ENCODE peak calls at places on chromosomes 16 and 17, in seven cellular contexts. Z is heart left ventricle, H is kidney epithelial cell, D is left ventricle myocardium inferior, G is RWPE1, X is glutamatergic neuron, A is omental fat pad. S is an unnamed sample.

GRCh38 chr17:30174556-30174955 is 57.9 kb downstream of the NSRP1 start:
- DNase-seq in D (no peak), A (no peak), G (no peak), Z (no peak), H (no peak), X (no peak), S (no peak)

GRCh38 chr17:17493249-17493985 is 2.8 kb downstream of the RASD1 start:
- DNase-seq in D (peak), H (no peak), Z (peak), A (no peak), X (no peak), G (no peak), S (no peak)

GRCh38 chr17:57121308-57122042 is 36.4 kb downstream of the AKAP1 start:
- DNase-seq in H (no peak), A (no peak), X (peak), G (peak), D (no peak), Z (no peak), S (no peak)

GRCh38 chr17:80968602-80969029 is 23.0 kb upstream of the CHMP6 start:
- DNase-seq in G (no peak), A (no peak), Z (no peak), X (peak), H (no peak), D (no peak), S (no peak)

GRCh38 chr17:29048440-29049360 is 5.8 kb downstream of the PIPOX start:
- DNase-seq in X (peak), A (no peak), Z (no peak), D (no peak), G (no peak), H (no peak), S (no peak)

GRCh38 chr16:89023151-89023551 is 46.1 kb upstream of the CBFA2T3 start:
- DNase-seq in X (no peak), A (no peak), H (no peak), G (no peak), Z (peak), D (peak), S (no peak)

GRCh38 chr16:65600629-65601028 is 478.8 kb upstream of the CDH11 start:
- DNase-seq in H (no peak), Z (no peak), D (no peak), G (no peak), A (no peak), X (no peak), S (no peak)

GRCh38 chr16:85564277-85565051 is 48.7 kb upstream of the GSE1 start:
- DNase-seq in Z (no peak), A (no peak), D (no peak), G (no peak), H (no peak), X (no peak), S (no peak)

GRCh38 chr17:77188084-77189066 is 47.6 kb downstream of the SEC14L1 start:
- DNase-seq in A (no peak), G (no peak), H (no peak), D (no peak), Z (no peak), X (no peak), S (no peak)

GRCh38 chr17:68297168-68297567 is 5.9 kb downstream of the ARSG start:
- DNase-seq in X (no peak), A (no peak), H (no peak), Z (no peak), G (no peak), D (no peak), S (no peak)

GRCh38 chr17:5701371-5701770 is 117.1 kb upstream of the NLRP1 start:
- DNase-seq in X (no peak), H (no peak), Z (no peak), G (no peak), D (no peak), A (no peak), S (no peak)

GRCh38 chr16:73054732-73055481 is 7.0 kb upstream of the ZFHX3 start:
- DNase-seq in G (no peak), H (no peak), D (no peak), A (no peak), Z (no peak), X (no peak), S (no peak)

GRCh38 chr17:41907185-41907556 is 11.6 kb downstream of the ACLY start:
- DNase-seq in H (no peak), A (no peak), X (no peak), D (no peak), G (no peak), Z (no peak), S (no peak)

GRCh38 chr16:65044861-65045260 is 77.0 kb downstream of the CDH11 start:
- DNase-seq in X (no peak), Z (no peak), G (no peak), D (no peak), A (no peak), H (peak), S (no peak)

GRCh38 chr17:45370949-45371413 is 54.2 kb upstream of the MAP3K14 start:
- DNase-seq in A (no peak), H (no peak), Z (no peak), G (no peak), X (no peak), D (no peak), S (no peak)

GRCh38 chr16:15765880-15766279 is 90.9 kb downstream of the MYH11 start:
- DNase-seq in A (no peak), X (no peak), H (no peak), Z (no peak), G (peak), D (no peak), S (peak)

GRCh38 chr16:56965149-56965938 is 3.6 kb downstream of the CETP start:
- DNase-seq in G (no peak), Z (no peak), A (no peak), X (no peak), H (no peak), D (no peak), S (no peak)

GRCh38 chr17:80955078-80955477 is 36.6 kb upstream of the CHMP6 start:
- DNase-seq in D (no peak), X (peak), G (no peak), Z (peak), A (no peak), H (no peak), S (no peak)

GRCh38 chr17:74521701-74522201 is 9.5 kb downstream of the CD300LB start:
- DNase-seq in H (no peak), Z (no peak), X (no peak), D (no peak), G (no peak), A (no peak), S (no peak)

GRCh38 chr17:64212122-64212521 is 50.9 kb downstream of the TEX2 start:
- DNase-seq in X (no peak), A (no peak), Z (no peak), H (no peak), G (no peak), D (no peak), S (no peak)

GRCh38 chr16:1042776-1043349 is 29.7 kb upstream of the SSTR5 start:
- DNase-seq in D (no peak), H (no peak), Z (no peak), X (no peak), A (no peak), G (no peak), S (no peak)

GRCh38 chr16:85370881-85371651 is 242.1 kb upstream of the GSE1 start:
- DNase-seq in Z (no peak), A (no peak), X (no peak), H (no peak), D (no peak), G (peak), S (no peak)

GRCh38 chr16:31183432-31184428 is 3.8 kb downstream of the FUS start:
- DNase-seq in G (no peak), X (no peak), H (no peak), A (no peak), D (no peak), Z (no peak), S (no peak)

GRCh38 chr17:14525551-14526455 is 224.9 kb downstream of the HS3ST3B1 start:
- DNase-seq in G (no peak), D (no peak), X (no peak), A (no peak), Z (no peak), H (no peak), S (no peak)

GRCh38 chr17:36942631-36943125 is 5.4 kb downstream of the LHX1 start:
- DNase-seq in G (no peak), H (no peak), A (no peak), X (peak), D (no peak), Z (no peak), S (no peak)

GRCh38 chr17:61143026-61143425 is 256.6 kb upstream of the TBX2 start:
- DNase-seq in X (no peak), G (no peak), D (no peak), A (no peak), H (no peak), Z (no peak), S (no peak)

DNA sequence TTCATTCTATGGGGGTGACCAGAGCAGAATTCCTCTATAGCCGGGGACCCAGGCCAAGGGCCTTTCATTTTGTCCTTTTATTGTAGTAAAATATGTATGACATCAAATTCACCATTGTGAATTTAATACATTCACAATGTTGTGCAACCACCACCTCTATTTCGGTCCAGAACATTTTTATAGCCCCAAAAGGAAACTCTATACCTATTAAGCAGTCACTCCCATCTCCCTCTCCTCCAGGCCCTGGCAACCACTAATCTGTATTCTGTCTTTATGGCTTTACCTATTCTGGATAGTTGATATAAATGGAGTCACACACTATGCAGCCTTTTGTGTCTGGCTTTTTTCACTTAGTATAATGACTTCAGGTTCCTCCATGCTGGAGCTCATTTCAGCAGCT is 9.7 kb upstream of the TNS4 start:
- DNase-seq in Z (no peak), G (no peak), X (no peak), A (no peak), H (no peak), D (no peak), S (no peak)
- TF ChIP-seq CTCF in Z (no peak), G (no peak), X (no peak), A (no peak), H (no peak), D (no peak), S (no peak)

GRCh38 chr16:71557954-71558582 is 18.8 kb downstream of the TAT start:
- DNase-seq in X (no peak), G (no peak), A (no peak), H (no peak), Z (no peak), D (no peak), S (no peak)

GRCh38 chr16:71557299-71557698 is 19.6 kb downstream of the TAT start:
- DNase-seq in Z (no peak), G (no peak), A (no peak), X (no peak), H (no peak), D (no peak), S (no peak)

GRCh38 chr16:71547168-71547567 is 20.9 kb downstream of the CHST4 start:
- DNase-seq in A (no peak), G (no peak), D (no peak), Z (no peak), X (no peak), H (no peak), S (no peak)

GRCh38 chr16:71555230-71555891 is 21.5 kb downstream of the TAT start:
- DNase-seq in Z (no peak), X (no peak), G (no peak), D (no peak), H (no peak), A (no peak), S (no peak)

GRCh38 chr16:71552698-71553503 is 24.0 kb downstream of the TAT start:
- DNase-seq in A (no peak), X (no peak), D (no peak), Z (no peak), G (no peak), H (no peak), S (no peak)
- TF ChIP-seq CTCF in A (no peak), X (no peak), D (no peak), Z (no peak), G (no peak), H (no peak), S (no peak)

DNA sequence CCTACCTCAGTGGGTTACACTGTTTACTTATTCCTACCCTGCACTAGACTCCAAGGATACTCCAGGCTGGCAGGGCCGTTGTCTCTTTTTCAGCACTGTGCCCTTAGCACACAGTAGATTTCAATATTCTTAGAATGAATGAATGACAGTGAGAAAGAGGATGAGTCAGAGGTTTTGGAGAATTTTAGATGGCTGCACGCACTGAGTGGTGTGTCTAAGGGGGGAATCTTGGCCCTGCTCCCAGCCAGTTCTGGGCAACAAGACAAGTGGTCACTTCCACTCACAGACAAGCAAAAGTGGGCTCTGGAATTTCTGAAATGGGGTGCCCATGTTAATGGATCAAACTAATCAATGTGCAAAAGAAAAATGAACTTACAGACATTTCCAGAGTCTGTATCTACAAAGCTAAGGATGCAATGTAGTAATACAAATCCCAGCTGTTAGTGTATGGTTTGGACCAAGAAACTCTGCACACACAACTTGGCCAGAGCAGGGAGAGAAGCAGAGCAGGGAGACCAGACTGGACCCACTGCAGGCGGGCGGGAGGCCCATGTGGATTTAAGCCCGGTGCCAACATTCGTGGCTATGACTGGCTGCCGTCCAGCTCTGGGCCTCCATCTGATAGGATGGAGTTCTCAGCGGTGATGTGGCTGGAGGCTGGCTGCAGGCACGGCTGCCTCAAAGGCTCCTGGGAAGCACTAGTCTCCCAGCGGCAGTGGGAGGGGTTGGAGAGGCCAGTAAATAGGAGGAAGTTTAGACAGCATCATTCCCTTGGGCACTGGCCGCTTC is 95.6 kb upstream of the CDYL2 start:
- DNase-seq in G (no peak), Z (peak), A (no peak), D (peak), X (no peak), H (no peak), S (no peak)
- TF ChIP-seq CTCF in G (no peak), Z (no peak), A (no peak), D (no peak), X (no peak), H (no peak), S (no peak)

GRCh38 chr17:3802461-3803307 is 1.7 kb upstream of the ITGAE start:
- DNase-seq in X (no peak), H (peak), A (no peak), D (no peak), Z (no peak), G (no peak), S (no peak)

GRCh38 chr17:3801792-3802191 is 804 bp upstream of the ITGAE start:
- DNase-seq in A (no peak), X (no peak), D (no peak), G (no peak), H (no peak), Z (no peak), S (no peak)

GRCh38 chr17:3800362-3801042 is 486 bp downstream of the ITGAE start:
- DNase-seq in D (no peak), Z (no peak), G (no peak), A (no peak), X (no peak), H (no peak), S (no peak)

GRCh38 chr17:3799181-3799627 is 1.8 kb downstream of the ITGAE start:
- DNase-seq in X (no peak), D (no peak), H (no peak), A (no peak), G (no peak), Z (no peak), S (no peak)

GRCh38 chr17:3801043-3801746 is at the start of gene ITGAE:
- DNase-seq in X (no peak), G (no peak), D (no peak), A (no peak), H (no peak), Z (no peak), S (no peak)
- TF ChIP-seq CTCF in X (no peak), G (no peak), D (no peak), A (no peak), H (no peak), Z (no peak), S (no peak)

DNA sequence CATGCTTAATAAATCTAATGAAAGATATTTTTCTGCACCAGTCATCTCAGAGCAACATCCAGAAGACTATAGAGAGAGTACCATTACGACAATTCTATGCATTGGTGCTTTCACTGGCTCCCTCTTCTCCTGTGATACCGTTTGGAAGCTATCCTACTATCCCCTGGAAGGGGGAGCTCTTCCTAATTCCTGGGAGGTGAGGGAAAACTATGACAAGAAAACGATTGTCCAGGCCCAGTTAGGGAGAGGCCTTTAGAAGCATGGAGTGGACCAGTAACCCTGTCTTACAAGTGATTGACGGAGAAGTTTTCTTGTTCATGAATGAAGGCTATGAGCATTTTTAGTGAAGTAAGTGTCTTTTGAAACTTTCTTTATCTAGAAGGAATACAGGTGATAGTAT is 150.2 kb downstream of the TANC2 start:
- DNase-seq in D (no peak), H (no peak), A (no peak), X (no peak), Z (no peak), G (no peak), S (no peak)
- TF ChIP-seq CTCF in D (no peak), H (peak), A (no peak), X (no peak), Z (no peak), G (no peak), S (peak)

GRCh38 chr17:54749157-54749556 is 151.5 kb upstream of the TOM1L1 start:
- DNase-seq in H (no peak), D (no peak), Z (no peak), G (no peak), X (no peak), A (no peak), S (no peak)

DNA sequence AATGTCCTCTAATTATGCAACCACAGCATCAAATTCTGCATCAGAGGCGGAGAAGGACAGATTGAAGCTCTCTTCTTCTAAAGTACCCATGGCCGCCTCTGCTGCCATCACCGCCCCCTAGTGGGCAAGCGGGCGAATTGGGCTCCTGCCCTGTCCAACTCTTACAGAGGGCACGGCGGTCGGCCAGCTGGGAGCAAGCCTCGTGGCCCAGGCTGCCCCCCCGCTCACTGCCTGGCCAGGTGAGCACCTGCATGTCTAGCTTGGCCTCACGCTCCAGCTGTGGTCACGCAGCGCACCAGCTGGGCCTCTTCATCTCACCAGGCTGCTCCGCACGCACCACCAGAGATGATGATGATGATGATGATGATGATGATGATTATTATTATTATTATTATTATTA is 146.1 kb upstream of the TOM1L1 start:
- DNase-seq in Z (no peak), H (no peak), X (peak), G (no peak), A (no peak), D (no peak), S (no peak)
- TF ChIP-seq CTCF in Z (no peak), H (peak), X (peak), G (no peak), A (no peak), D (no peak), S (peak)